ENCODE peak calls at places on chromosomes 4 and X, in four cellular contexts. R, L, H and F are unnamed samples.

GRCh38 chr4:38684951-38685350 is 21.0 kb downstream of the KLF3 start:
- DNase-seq in L (no peak), R (no peak), H (no peak), F (no peak)

GRCh38 chr4:126630171-126630570 is 1002.6 kb upstream of the INTU start:
- DNase-seq in H (no peak), R (no peak), L (no peak), F (no peak)

GRCh38 chr4:37304612-37305011 is 60.1 kb downstream of the NWD2 start:
- DNase-seq in H (no peak), L (no peak), R (no peak), F (no peak)

GRCh38 chrX:46311581-46312120 is 233.6 kb downstream of the ZNF674 start:
- DNase-seq in R (no peak), L (no peak), H (no peak), F (no peak)

GRCh38 chrX:78237127-78237526 is 90.3 kb downstream of the CYSLTR1 start:
- DNase-seq in L (no peak), R (no peak), H (no peak), F (no peak)

GRCh38 chr4:48337726-48338125 is 3.6 kb upstream of the SLAIN2 start:
- DNase-seq in R (no peak), H (no peak), L (no peak), F (no peak)

GRCh38 chrX:130402211-130402684 is 461 bp downstream of the RBMX2 start:
- DNase-seq in R (no peak), L (no peak), H (no peak), F (no peak)

GRCh38 chr4:185817403-185817818 is 5.4 kb upstream of the SORBS2 start:
- DNase-seq in H (no peak), L (no peak), R (no peak), F (peak)

GRCh38 chr4:1872918-1873269 is 1.7 kb downstream of the NSD2 start:
- DNase-seq in H (no peak), L (no peak), R (no peak), F (no peak)

GRCh38 chr4:36303430-36304137 is 22.2 kb downstream of the DTHD1 start:
- DNase-seq in R (no peak), H (no peak), L (no peak), F (no peak)

GRCh38 chr4:112702892-112703291 is 65.9 kb downstream of the LARP7 start:
- DNase-seq in L (no peak), R (no peak), H (no peak), F (no peak)

GRCh38 chrX:155027509-155028066 is 944 bp downstream of the FUNDC2 start:
- DNase-seq in H (no peak), L (peak), R (no peak), F (no peak)

GRCh38 chr4:8293131-8293975 is 23.8 kb downstream of the HTRA3 start:
- DNase-seq in H (no peak), L (no peak), R (no peak), F (no peak)

GRCh38 chrX:1086444-1087409 is 125.7 kb downstream of the CRLF2 start:
- DNase-seq in R (no peak), L (no peak), H (no peak), F (no peak)

GRCh38 chr4:55030606-55031005 is 94.8 kb downstream of the KDR start:
- DNase-seq in H (no peak), R (no peak), L (no peak), F (no peak)

GRCh38 chr4:140607852-140608251 is 39.1 kb upstream of the UCP1 start:
- DNase-seq in H (no peak), L (no peak), R (no peak), F (no peak)